ENCODE peak calls at places on chromosomes 16 and 17, in nine cellular contexts. One of them, this sample, is unnamed.

GRCh38 chr16:84724619-84725307 is 25.0 kb downstream of the USP10 start:
- DNase-seq in gastrocnemius medialis: no peak
- DNase-seq in left ventricle myocardium inferior: no peak
- DNase-seq in brain microvascular endothelial cell: no peak
- DNase-seq in thoracic aorta: no peak
- DNase-seq in A549: no peak
- DNase-seq in cardiac fibroblast: no peak
- DNase-seq in astrocyte: no peak
- DNase-seq in neural crest cell: no peak
- DNase-seq in this sample: no peak

GRCh38 chr17:4230142-4230541 is 33.6 kb downstream of the ANKFY1 start:
- DNase-seq in thoracic aorta: peak
- DNase-seq in neural crest cell: no peak
- DNase-seq in gastrocnemius medialis: peak
- DNase-seq in cardiac fibroblast: peak
- DNase-seq in A549: peak
- DNase-seq in brain microvascular endothelial cell: peak
- DNase-seq in astrocyte: peak
- DNase-seq in left ventricle myocardium inferior: no peak
- DNase-seq in this sample: no peak

GRCh38 chr16:11256657-11257130 is 690 bp upstream of the SOCS1 start:
- DNase-seq in astrocyte: peak
- DNase-seq in neural crest cell: no peak
- DNase-seq in cardiac fibroblast: peak
- DNase-seq in A549: peak
- DNase-seq in thoracic aorta: no peak
- DNase-seq in brain microvascular endothelial cell: no peak
- DNase-seq in left ventricle myocardium inferior: peak
- DNase-seq in gastrocnemius medialis: peak
- DNase-seq in this sample: no peak

GRCh38 chr17:9170822-9171221 is 149.5 kb downstream of the NTN1 start:
- DNase-seq in cardiac fibroblast: no peak
- DNase-seq in astrocyte: no peak
- DNase-seq in A549: no peak
- DNase-seq in left ventricle myocardium inferior: no peak
- DNase-seq in neural crest cell: no peak
- DNase-seq in gastrocnemius medialis: no peak
- DNase-seq in thoracic aorta: no peak
- DNase-seq in brain microvascular endothelial cell: no peak
- DNase-seq in this sample: no peak

GRCh38 chr16:50992366-50993032 is 158.6 kb downstream of the SALL1 start:
- DNase-seq in brain microvascular endothelial cell: no peak
- DNase-seq in thoracic aorta: no peak
- DNase-seq in cardiac fibroblast: no peak
- DNase-seq in astrocyte: no peak
- DNase-seq in neural crest cell: no peak
- DNase-seq in A549: no peak
- DNase-seq in left ventricle myocardium inferior: no peak
- DNase-seq in gastrocnemius medialis: no peak
- DNase-seq in this sample: no peak

GRCh38 chr16:50974438-50975036 is 176.5 kb downstream of the SALL1 start:
- DNase-seq in left ventricle myocardium inferior: no peak
- DNase-seq in thoracic aorta: no peak
- DNase-seq in A549: no peak
- DNase-seq in neural crest cell: no peak
- DNase-seq in astrocyte: no peak
- DNase-seq in gastrocnemius medialis: no peak
- DNase-seq in brain microvascular endothelial cell: no peak
- DNase-seq in cardiac fibroblast: no peak
- DNase-seq in this sample: no peak

GRCh38 chr17:81342700-81343070 is 47.6 kb upstream of the SLC38A10 start:
- DNase-seq in cardiac fibroblast: no peak
- DNase-seq in left ventricle myocardium inferior: no peak
- DNase-seq in brain microvascular endothelial cell: no peak
- DNase-seq in gastrocnemius medialis: no peak
- DNase-seq in A549: no peak
- DNase-seq in astrocyte: no peak
- DNase-seq in thoracic aorta: no peak
- DNase-seq in neural crest cell: no peak
- DNase-seq in this sample: no peak

GRCh38 chr16:22198547-22199293 is 7.4 kb upstream of the EEF2K start:
- DNase-seq in thoracic aorta: no peak
- DNase-seq in gastrocnemius medialis: no peak
- DNase-seq in astrocyte: no peak
- DNase-seq in left ventricle myocardium inferior: no peak
- DNase-seq in neural crest cell: no peak
- DNase-seq in cardiac fibroblast: peak
- DNase-seq in brain microvascular endothelial cell: no peak
- DNase-seq in A549: no peak
- DNase-seq in this sample: no peak

GRCh38 chr17:72173475-72174116 is 52.8 kb downstream of the SOX9 start:
- DNase-seq in thoracic aorta: no peak
- DNase-seq in brain microvascular endothelial cell: peak
- DNase-seq in neural crest cell: no peak
- DNase-seq in gastrocnemius medialis: no peak
- DNase-seq in cardiac fibroblast: no peak
- DNase-seq in A549: no peak
- DNase-seq in left ventricle myocardium inferior: no peak
- DNase-seq in astrocyte: no peak
- DNase-seq in this sample: no peak
- TF ChIP-seq CTCF in thoracic aorta: no peak
- TF ChIP-seq CTCF in brain microvascular endothelial cell: no peak
- TF ChIP-seq CTCF in neural crest cell: no peak
- TF ChIP-seq CTCF in gastrocnemius medialis: no peak
- TF ChIP-seq CTCF in cardiac fibroblast: no peak
- TF ChIP-seq CTCF in A549: no peak
- TF ChIP-seq CTCF in left ventricle myocardium inferior: no peak
- TF ChIP-seq CTCF in astrocyte: no peak
- TF ChIP-seq CTCF in this sample: no peak

GRCh38 chr16:66273644-66274334 is 92.7 kb upstream of the CDH5 start:
- DNase-seq in A549: no peak
- DNase-seq in brain microvascular endothelial cell: no peak
- DNase-seq in thoracic aorta: no peak
- DNase-seq in cardiac fibroblast: peak
- DNase-seq in neural crest cell: no peak
- DNase-seq in left ventricle myocardium inferior: no peak
- DNase-seq in gastrocnemius medialis: no peak
- DNase-seq in astrocyte: no peak
- DNase-seq in this sample: peak

GRCh38 chr16:66272461-66272860 is 94.0 kb upstream of the CDH5 start:
- DNase-seq in astrocyte: no peak
- DNase-seq in left ventricle myocardium inferior: no peak
- DNase-seq in brain microvascular endothelial cell: no peak
- DNase-seq in cardiac fibroblast: no peak
- DNase-seq in neural crest cell: no peak
- DNase-seq in A549: no peak
- DNase-seq in thoracic aorta: no peak
- DNase-seq in gastrocnemius medialis: no peak
- DNase-seq in this sample: no peak

GRCh38 chr16:66273036-66273435 is 93.5 kb upstream of the CDH5 start:
- DNase-seq in astrocyte: no peak
- DNase-seq in neural crest cell: no peak
- DNase-seq in A549: no peak
- DNase-seq in brain microvascular endothelial cell: no peak
- DNase-seq in left ventricle myocardium inferior: no peak
- DNase-seq in thoracic aorta: no peak
- DNase-seq in gastrocnemius medialis: no peak
- DNase-seq in cardiac fibroblast: no peak
- DNase-seq in this sample: no peak

GRCh38 chr16:66275795-66276428 is 90.6 kb upstream of the CDH5 start:
- DNase-seq in neural crest cell: peak
- DNase-seq in brain microvascular endothelial cell: peak
- DNase-seq in A549: peak
- DNase-seq in astrocyte: peak
- DNase-seq in cardiac fibroblast: peak
- DNase-seq in gastrocnemius medialis: no peak
- DNase-seq in thoracic aorta: no peak
- DNase-seq in left ventricle myocardium inferior: no peak
- DNase-seq in this sample: no peak

DNA sequence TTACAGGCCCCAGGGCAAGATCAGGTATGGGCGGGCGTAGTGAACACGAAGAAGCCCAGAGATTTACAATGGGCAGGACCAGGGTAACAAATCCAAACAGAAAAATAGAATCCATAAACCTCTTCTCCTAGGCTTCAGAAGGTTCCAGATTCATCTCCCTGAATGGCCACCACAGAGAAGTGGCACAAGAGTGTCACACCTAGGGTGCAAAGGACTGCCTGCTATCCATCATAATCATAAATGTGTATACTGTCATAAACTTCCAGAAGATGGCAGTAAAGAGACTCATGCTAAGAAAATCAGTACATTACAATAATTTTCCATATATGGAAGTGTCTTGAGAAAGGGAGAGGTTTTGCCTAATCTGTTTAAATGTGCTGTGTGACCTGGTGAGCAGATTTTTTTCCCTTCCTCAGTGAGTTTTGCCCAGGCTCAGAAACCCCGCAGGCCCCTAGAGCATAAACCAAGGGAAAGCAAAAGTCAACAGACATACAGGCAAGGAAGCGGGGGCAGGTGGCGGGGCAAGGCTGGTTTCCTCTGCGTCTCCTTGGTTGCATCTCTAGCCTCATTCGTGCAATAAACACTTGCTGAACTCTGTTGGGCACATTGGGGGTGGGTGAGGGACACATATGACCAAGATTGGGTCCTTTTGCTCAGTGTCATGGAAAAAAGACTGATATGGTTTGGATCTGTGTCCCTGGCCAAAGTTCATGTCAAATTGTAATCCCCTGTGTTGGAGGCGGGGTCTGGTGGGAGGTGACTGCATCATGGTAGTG is 92.0 kb upstream of the CDH5 start:
- DNase-seq in gastrocnemius medialis: no peak
- DNase-seq in left ventricle myocardium inferior: no peak
- DNase-seq in A549: peak
- DNase-seq in brain microvascular endothelial cell: no peak
- DNase-seq in neural crest cell: no peak
- DNase-seq in astrocyte: no peak
- DNase-seq in cardiac fibroblast: peak
- DNase-seq in thoracic aorta: no peak
- DNase-seq in this sample: peak
- TF ChIP-seq CTCF in gastrocnemius medialis: no peak
- TF ChIP-seq CTCF in left ventricle myocardium inferior: peak
- TF ChIP-seq CTCF in A549: peak
- TF ChIP-seq CTCF in brain microvascular endothelial cell: peak
- TF ChIP-seq CTCF in neural crest cell: peak
- TF ChIP-seq CTCF in astrocyte: peak
- TF ChIP-seq CTCF in cardiac fibroblast: peak
- TF ChIP-seq CTCF in thoracic aorta: no peak
- TF ChIP-seq CTCF in this sample: no peak

GRCh38 chr16:2513405-2514332 is at the start of gene ATP6V0C:
- DNase-seq in thoracic aorta: peak
- DNase-seq in gastrocnemius medialis: peak
- DNase-seq in brain microvascular endothelial cell: peak
- DNase-seq in left ventricle myocardium inferior: peak
- DNase-seq in neural crest cell: peak
- DNase-seq in astrocyte: peak
- DNase-seq in cardiac fibroblast: peak
- DNase-seq in A549: peak
- DNase-seq in this sample: peak

GRCh38 chr16:2514333-2515179 is 804 bp downstream of the ATP6V0C start:
- DNase-seq in cardiac fibroblast: no peak
- DNase-seq in left ventricle myocardium inferior: no peak
- DNase-seq in astrocyte: no peak
- DNase-seq in A549: no peak
- DNase-seq in brain microvascular endothelial cell: no peak
- DNase-seq in gastrocnemius medialis: no peak
- DNase-seq in neural crest cell: no peak
- DNase-seq in thoracic aorta: no peak
- DNase-seq in this sample: no peak

GRCh38 chr16:2511128-2511785 is 2.5 kb upstream of the ATP6V0C start:
- DNase-seq in brain microvascular endothelial cell: peak
- DNase-seq in astrocyte: peak
- DNase-seq in A549: no peak
- DNase-seq in left ventricle myocardium inferior: peak
- DNase-seq in thoracic aorta: no peak
- DNase-seq in cardiac fibroblast: peak
- DNase-seq in gastrocnemius medialis: no peak
- DNase-seq in neural crest cell: no peak
- DNase-seq in this sample: no peak

GRCh38 chr16:2511996-2512919 is 1.5 kb upstream of the ATP6V0C start:
- DNase-seq in astrocyte: no peak
- DNase-seq in cardiac fibroblast: no peak
- DNase-seq in brain microvascular endothelial cell: no peak
- DNase-seq in thoracic aorta: no peak
- DNase-seq in neural crest cell: no peak
- DNase-seq in left ventricle myocardium inferior: no peak
- DNase-seq in A549: no peak
- DNase-seq in gastrocnemius medialis: no peak
- DNase-seq in this sample: no peak

DNA sequence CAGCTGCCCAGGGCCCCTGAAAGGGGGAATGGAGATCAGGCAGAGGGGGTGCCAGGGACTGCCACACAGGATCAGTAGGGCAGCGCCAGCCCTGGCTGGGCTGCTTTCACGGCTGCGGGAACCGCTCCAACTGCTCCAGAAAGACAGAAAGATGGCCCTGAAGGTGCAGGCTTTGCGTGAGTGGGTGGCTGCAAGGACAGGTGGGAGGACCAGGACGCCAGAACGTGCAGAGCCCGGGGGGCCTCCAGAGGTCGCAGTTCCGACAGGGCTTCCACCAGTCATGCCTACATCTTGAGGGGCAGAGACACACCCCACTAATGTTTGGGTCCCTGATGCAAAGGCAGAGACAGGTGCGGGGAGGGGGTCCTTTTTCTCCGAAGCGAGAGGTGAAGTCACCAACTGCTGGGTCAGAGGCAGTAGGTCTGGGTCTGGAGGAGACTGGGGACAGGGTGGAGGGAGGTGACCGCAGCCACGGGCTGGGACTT is 790 bp upstream of the ATP6V0C start:
- DNase-seq in neural crest cell: no peak
- DNase-seq in left ventricle myocardium inferior: no peak
- DNase-seq in cardiac fibroblast: no peak
- DNase-seq in brain microvascular endothelial cell: no peak
- DNase-seq in gastrocnemius medialis: no peak
- DNase-seq in A549: no peak
- DNase-seq in thoracic aorta: no peak
- DNase-seq in astrocyte: no peak
- DNase-seq in this sample: no peak
- TF ChIP-seq CTCF in neural crest cell: peak
- TF ChIP-seq CTCF in left ventricle myocardium inferior: no peak
- TF ChIP-seq CTCF in cardiac fibroblast: no peak
- TF ChIP-seq CTCF in brain microvascular endothelial cell: peak
- TF ChIP-seq CTCF in gastrocnemius medialis: no peak
- TF ChIP-seq CTCF in A549: no peak
- TF ChIP-seq CTCF in thoracic aorta: no peak
- TF ChIP-seq CTCF in astrocyte: no peak
- TF ChIP-seq CTCF in this sample: no peak

GRCh38 chr17:78249836-78250806 is 18.7 kb downstream of the TMEM235 start:
- DNase-seq in brain microvascular endothelial cell: no peak
- DNase-seq in A549: no peak
- DNase-seq in cardiac fibroblast: no peak
- DNase-seq in thoracic aorta: no peak
- DNase-seq in astrocyte: no peak
- DNase-seq in neural crest cell: no peak
- DNase-seq in gastrocnemius medialis: no peak
- DNase-seq in left ventricle myocardium inferior: no peak
- DNase-seq in this sample: peak

GRCh38 chr17:78251773-78252103 is 20.3 kb downstream of the TMEM235 start:
- DNase-seq in thoracic aorta: no peak
- DNase-seq in neural crest cell: no peak
- DNase-seq in left ventricle myocardium inferior: no peak
- DNase-seq in cardiac fibroblast: no peak
- DNase-seq in A549: no peak
- DNase-seq in astrocyte: no peak
- DNase-seq in gastrocnemius medialis: no peak
- DNase-seq in brain microvascular endothelial cell: no peak
- DNase-seq in this sample: no peak

GRCh38 chr17:78252111-78252634 is 20.7 kb downstream of the TMEM235 start:
- DNase-seq in A549: no peak
- DNase-seq in left ventricle myocardium inferior: no peak
- DNase-seq in neural crest cell: no peak
- DNase-seq in astrocyte: no peak
- DNase-seq in cardiac fibroblast: no peak
- DNase-seq in gastrocnemius medialis: no peak
- DNase-seq in thoracic aorta: no peak
- DNase-seq in brain microvascular endothelial cell: no peak
- DNase-seq in this sample: no peak

GRCh38 chr17:78252701-78253635 is 21.5 kb downstream of the TMEM235 start:
- DNase-seq in gastrocnemius medialis: no peak
- DNase-seq in left ventricle myocardium inferior: no peak
- DNase-seq in A549: no peak
- DNase-seq in brain microvascular endothelial cell: no peak
- DNase-seq in astrocyte: no peak
- DNase-seq in cardiac fibroblast: no peak
- DNase-seq in thoracic aorta: no peak
- DNase-seq in neural crest cell: no peak
- DNase-seq in this sample: no peak

DNA sequence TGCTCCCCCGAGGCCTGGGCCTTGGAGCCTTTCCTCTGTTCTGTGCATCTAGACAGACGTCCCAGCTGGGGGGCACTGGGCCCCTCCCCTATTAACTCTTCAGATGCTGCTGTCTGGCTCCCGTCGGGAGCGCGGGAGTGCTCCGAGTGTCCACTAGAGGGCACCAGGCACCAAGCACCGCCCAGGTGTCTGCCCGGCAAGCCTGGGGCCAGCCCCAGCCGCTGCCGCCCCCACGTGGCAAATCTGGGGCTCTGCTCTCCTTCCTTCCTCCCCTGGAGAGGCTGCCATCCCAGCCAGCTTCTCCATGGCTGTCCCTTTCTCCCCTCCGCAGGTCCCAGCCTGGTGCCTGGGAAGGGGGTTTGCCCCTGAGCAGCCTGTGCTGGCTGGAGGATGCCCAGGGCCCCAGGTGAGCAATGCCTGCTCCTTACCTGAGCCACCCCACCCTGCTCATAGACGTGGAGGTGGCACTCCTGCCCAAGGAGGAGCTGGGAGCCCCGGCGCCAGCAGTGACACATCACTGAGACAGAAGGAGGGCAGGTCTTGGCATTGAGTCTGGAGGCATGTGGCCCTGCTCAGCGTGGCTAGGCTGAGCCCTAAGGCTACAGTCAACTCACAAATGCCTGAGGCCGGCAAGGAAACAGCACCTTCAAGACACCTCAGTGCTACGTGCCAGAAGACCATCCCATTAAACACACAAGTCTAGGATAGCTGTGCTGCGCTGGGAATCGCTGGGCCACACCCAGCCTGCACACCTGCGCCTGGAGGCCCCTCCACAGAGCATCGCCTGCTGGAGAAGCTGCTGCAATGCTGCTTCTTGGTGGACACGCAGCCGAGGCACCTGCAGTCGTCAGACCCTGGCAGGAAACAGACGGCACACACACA is 19.7 kb downstream of the TMEM235 start:
- DNase-seq in A549: peak
- DNase-seq in cardiac fibroblast: peak
- DNase-seq in left ventricle myocardium inferior: peak
- DNase-seq in neural crest cell: peak
- DNase-seq in gastrocnemius medialis: peak
- DNase-seq in astrocyte: peak
- DNase-seq in thoracic aorta: no peak
- DNase-seq in brain microvascular endothelial cell: peak
- DNase-seq in this sample: peak
- TF ChIP-seq CTCF in A549: peak
- TF ChIP-seq CTCF in cardiac fibroblast: peak
- TF ChIP-seq CTCF in left ventricle myocardium inferior: peak
- TF ChIP-seq CTCF in neural crest cell: peak
- TF ChIP-seq CTCF in gastrocnemius medialis: peak
- TF ChIP-seq CTCF in astrocyte: peak
- TF ChIP-seq CTCF in thoracic aorta: peak
- TF ChIP-seq CTCF in brain microvascular endothelial cell: peak
- TF ChIP-seq CTCF in this sample: peak

This sample was measured in mesothelial cell of epicardium.